ENCODE peak calls at places on chromosome 1, in eight cellular contexts. One of them, this sample, is unnamed.
A peak's percentile ranks its signal among the peaks of the same experiment; 100 is the strongest.

GRCh38 chr1:112929979-112930378 is 26.0 kb downstream of the SLC16A1 start:
- DNase-seq in neural progenitor cell: no peak
- DNase-seq in uterus: no peak
- DNase-seq in spleen: no peak
- DNase-seq in HCT116: no peak
- DNase-seq in endothelial cell of umbilical vein: no peak
- DNase-seq in BE2C: no peak
- DNase-seq in left ventricle myocardium inferior: no peak
- DNase-seq in this sample: no peak

GRCh38 chr1:31750858-31751638 is 13.1 kb downstream of the ADGRB2 start:
- DNase-seq in neural progenitor cell: no peak
- DNase-seq in uterus: no peak
- DNase-seq in spleen: peak; percentile 85
- DNase-seq in HCT116: no peak
- DNase-seq in endothelial cell of umbilical vein: no peak
- DNase-seq in BE2C: no peak
- DNase-seq in left ventricle myocardium inferior: no peak
- DNase-seq in this sample: no peak

GRCh38 chr1:171740987-171741871 is 636 bp downstream of the VAMP4 start:
- DNase-seq in neural progenitor cell: peak; percentile 42
- DNase-seq in uterus: peak; percentile 44
- DNase-seq in spleen: no peak
- DNase-seq in HCT116: no peak
- DNase-seq in endothelial cell of umbilical vein: peak; percentile 51
- DNase-seq in BE2C: peak; percentile 21
- DNase-seq in left ventricle myocardium inferior: peak; percentile 25
- DNase-seq in this sample: no peak

GRCh38 chr1:232201024-232201423 is 428.9 kb downstream of the SIPA1L2 start:
- DNase-seq in neural progenitor cell: no peak
- DNase-seq in uterus: no peak
- DNase-seq in spleen: no peak
- DNase-seq in HCT116: no peak
- DNase-seq in endothelial cell of umbilical vein: no peak
- DNase-seq in BE2C: no peak
- DNase-seq in left ventricle myocardium inferior: no peak
- DNase-seq in this sample: no peak

GRCh38 chr1:173409613-173410012 is 67.5 kb upstream of the PRDX6 start:
- DNase-seq in neural progenitor cell: no peak
- DNase-seq in uterus: no peak
- DNase-seq in spleen: peak; percentile 83
- DNase-seq in HCT116: no peak
- DNase-seq in endothelial cell of umbilical vein: peak; percentile 64
- DNase-seq in BE2C: no peak
- DNase-seq in left ventricle myocardium inferior: peak; percentile 44
- DNase-seq in this sample: no peak

GRCh38 chr1:117673405-117673804 is 67.6 kb downstream of the TENT5C start:
- DNase-seq in neural progenitor cell: no peak
- DNase-seq in uterus: no peak
- DNase-seq in spleen: no peak
- DNase-seq in HCT116: no peak
- DNase-seq in endothelial cell of umbilical vein: no peak
- DNase-seq in BE2C: no peak
- DNase-seq in left ventricle myocardium inferior: no peak
- DNase-seq in this sample: no peak

GRCh38 chr1:200250469-200250868 is 159.4 kb downstream of the ZNF281 start:
- DNase-seq in neural progenitor cell: no peak
- DNase-seq in uterus: no peak
- DNase-seq in spleen: no peak
- DNase-seq in HCT116: no peak
- DNase-seq in endothelial cell of umbilical vein: no peak
- DNase-seq in BE2C: no peak
- DNase-seq in left ventricle myocardium inferior: no peak
- DNase-seq in this sample: no peak

GRCh38 chr1:200090252-200091159 is 63.0 kb downstream of the NR5A2 start:
- DNase-seq in neural progenitor cell: peak; percentile 26
- DNase-seq in uterus: no peak
- DNase-seq in spleen: no peak
- DNase-seq in HCT116: no peak
- DNase-seq in endothelial cell of umbilical vein: peak; percentile 83
- DNase-seq in BE2C: no peak
- DNase-seq in left ventricle myocardium inferior: no peak
- DNase-seq in this sample: no peak

GRCh38 chr1:110085666-110086065 is 15.2 kb upstream of the ALX3 start:
- DNase-seq in neural progenitor cell: peak; percentile 44
- DNase-seq in uterus: no peak
- DNase-seq in spleen: no peak
- DNase-seq in HCT116: no peak
- DNase-seq in endothelial cell of umbilical vein: no peak
- DNase-seq in BE2C: no peak
- DNase-seq in left ventricle myocardium inferior: no peak
- DNase-seq in this sample: no peak

GRCh38 chr1:194159941-194160340 is 973.5 kb upstream of the B3GALT2 start:
- DNase-seq in neural progenitor cell: no peak
- DNase-seq in uterus: no peak
- DNase-seq in spleen: no peak
- DNase-seq in HCT116: peak; percentile 8
- DNase-seq in endothelial cell of umbilical vein: peak; percentile 1
- DNase-seq in BE2C: no peak
- DNase-seq in left ventricle myocardium inferior: no peak
- DNase-seq in this sample: no peak

GRCh38 chr1:20962576-20963258 is 175.6 kb upstream of the HP1BP3 start:
- DNase-seq in neural progenitor cell: no peak
- DNase-seq in uterus: no peak
- DNase-seq in spleen: no peak
- DNase-seq in HCT116: no peak
- DNase-seq in endothelial cell of umbilical vein: no peak
- DNase-seq in BE2C: no peak
- DNase-seq in left ventricle myocardium inferior: no peak
- DNase-seq in this sample: no peak

GRCh38 chr1:155166006-155166372 is 7.1 kb downstream of the KRTCAP2 start:
- DNase-seq in neural progenitor cell: peak; percentile 69
- DNase-seq in uterus: no peak
- DNase-seq in spleen: peak; percentile 45
- DNase-seq in HCT116: no peak
- DNase-seq in endothelial cell of umbilical vein: no peak
- DNase-seq in BE2C: no peak
- DNase-seq in left ventricle myocardium inferior: no peak
- DNase-seq in this sample: no peak

GRCh38 chr1:248045209-248045608 is 1.4 kb upstream of the OR2L3 start:
- DNase-seq in neural progenitor cell: no peak
- DNase-seq in uterus: no peak
- DNase-seq in spleen: no peak
- DNase-seq in HCT116: no peak
- DNase-seq in endothelial cell of umbilical vein: no peak
- DNase-seq in BE2C: no peak
- DNase-seq in left ventricle myocardium inferior: no peak
- DNase-seq in this sample: no peak
- H3K9me3 ChIP-seq in neural progenitor cell: peaks cover 23% of the 10 kb centered on the region
- H3K9me3 ChIP-seq in uterus: no peaks in the 10 kb centered on the region
- H3K9me3 ChIP-seq in spleen: peaks cover 12% of the 10 kb centered on the region
- H3K9me3 ChIP-seq in HCT116: peaks cover 12% of the 10 kb centered on the region
- H3K9me3 ChIP-seq in endothelial cell of umbilical vein: peaks cover 5% of the 10 kb centered on the region
- H3K9me3 ChIP-seq in BE2C: no peaks in the 10 kb centered on the region
- H3K9me3 ChIP-seq in left ventricle myocardium inferior: peaks cover 35% of the 10 kb centered on the region
- H3K9me3 ChIP-seq in this sample: peaks cover 3% of the 10 kb centered on the region

DNA sequence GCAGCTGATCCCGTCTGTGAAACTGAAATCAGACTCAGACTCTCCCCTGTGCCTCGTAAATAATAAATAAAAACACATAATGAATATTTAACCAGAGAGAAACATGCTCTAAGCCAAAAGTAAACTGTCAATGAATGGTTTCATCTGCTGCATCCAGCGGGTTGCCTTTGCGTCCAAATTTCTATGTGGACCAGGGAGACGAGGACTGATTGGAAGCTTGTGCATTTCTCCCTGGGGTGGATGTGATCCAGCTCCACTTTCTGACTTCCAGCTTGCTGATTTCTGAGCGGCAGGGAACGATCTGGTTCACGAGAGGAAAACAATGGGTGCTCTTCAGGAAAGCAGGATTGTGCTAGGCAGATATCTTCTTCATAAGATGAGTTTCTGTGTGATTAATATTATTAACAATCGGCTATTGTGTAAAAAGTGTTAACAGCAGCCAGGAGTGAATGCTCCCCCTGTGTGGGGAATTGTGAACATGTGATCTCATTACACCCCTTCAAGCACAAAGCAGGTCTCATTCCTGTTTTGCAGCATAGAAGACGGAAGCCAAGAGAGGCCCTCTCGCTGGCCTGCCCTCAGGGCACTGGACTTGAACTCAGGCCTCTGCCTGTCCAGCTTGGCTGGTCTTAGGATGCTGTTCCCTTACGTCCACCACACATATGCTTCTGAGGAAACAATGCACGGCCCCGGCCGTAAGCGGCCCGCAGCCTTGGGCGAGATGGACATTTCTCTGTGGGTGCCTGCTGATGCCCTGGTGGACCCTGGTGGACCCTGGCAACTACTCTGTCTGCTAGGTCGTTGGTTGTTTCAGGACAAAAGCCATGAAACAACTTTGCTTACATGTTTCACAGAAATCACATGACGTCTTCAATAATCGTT is 183.3 kb upstream of the C1orf174 start:
- DNase-seq in neural progenitor cell: no peak
- DNase-seq in uterus: no peak
- DNase-seq in spleen: peak; percentile 47
- DNase-seq in HCT116: no peak
- DNase-seq in endothelial cell of umbilical vein: no peak
- DNase-seq in BE2C: no peak
- DNase-seq in left ventricle myocardium inferior: no peak
- DNase-seq in this sample: no peak
- H3K9me3 ChIP-seq in neural progenitor cell: no peaks in the 10 kb centered on the region
- H3K9me3 ChIP-seq in uterus: no peaks in the 10 kb centered on the region
- H3K9me3 ChIP-seq in spleen: no peaks in the 10 kb centered on the region
- H3K9me3 ChIP-seq in HCT116: no peaks in the 10 kb centered on the region
- H3K9me3 ChIP-seq in endothelial cell of umbilical vein: peaks cover 3% of the 10 kb centered on the region
- H3K9me3 ChIP-seq in BE2C: no peaks in the 10 kb centered on the region
- H3K9me3 ChIP-seq in left ventricle myocardium inferior: no peaks in the 10 kb centered on the region
- H3K9me3 ChIP-seq in this sample: no peaks in the 10 kb centered on the region

GRCh38 chr1:190303501-190303900 is 174.2 kb downstream of the BRINP3 start:
- DNase-seq in neural progenitor cell: no peak
- DNase-seq in uterus: no peak
- DNase-seq in spleen: no peak
- DNase-seq in HCT116: no peak
- DNase-seq in endothelial cell of umbilical vein: no peak
- DNase-seq in BE2C: no peak
- DNase-seq in left ventricle myocardium inferior: no peak
- DNase-seq in this sample: no peak
- H3K9me3 ChIP-seq in neural progenitor cell: no peaks in the 10 kb centered on the region
- H3K9me3 ChIP-seq in uterus: no peaks in the 10 kb centered on the region
- H3K9me3 ChIP-seq in spleen: no peaks in the 10 kb centered on the region
- H3K9me3 ChIP-seq in HCT116: no peaks in the 10 kb centered on the region
- H3K9me3 ChIP-seq in endothelial cell of umbilical vein: no peaks in the 10 kb centered on the region
- H3K9me3 ChIP-seq in BE2C: no peaks in the 10 kb centered on the region
- H3K9me3 ChIP-seq in left ventricle myocardium inferior: no peaks in the 10 kb centered on the region
- H3K9me3 ChIP-seq in this sample: no peaks in the 10 kb centered on the region

GRCh38 chr1:11504599-11504998 is 25.6 kb downstream of the DISP3 start:
- DNase-seq in neural progenitor cell: no peak
- DNase-seq in uterus: no peak
- DNase-seq in spleen: no peak
- DNase-seq in HCT116: no peak
- DNase-seq in endothelial cell of umbilical vein: no peak
- DNase-seq in BE2C: no peak
- DNase-seq in left ventricle myocardium inferior: no peak
- DNase-seq in this sample: no peak
- H3K9me3 ChIP-seq in neural progenitor cell: peaks cover 12% of the 10 kb centered on the region
- H3K9me3 ChIP-seq in uterus: no peaks in the 10 kb centered on the region
- H3K9me3 ChIP-seq in spleen: peaks cover 64% of the 10 kb centered on the region
- H3K9me3 ChIP-seq in HCT116: peaks cover 14% of the 10 kb centered on the region
- H3K9me3 ChIP-seq in endothelial cell of umbilical vein: no peaks in the 10 kb centered on the region
- H3K9me3 ChIP-seq in BE2C: no peaks in the 10 kb centered on the region
- H3K9me3 ChIP-seq in left ventricle myocardium inferior: peaks cover 51% of the 10 kb centered on the region
- H3K9me3 ChIP-seq in this sample: no peaks in the 10 kb centered on the region

DNA sequence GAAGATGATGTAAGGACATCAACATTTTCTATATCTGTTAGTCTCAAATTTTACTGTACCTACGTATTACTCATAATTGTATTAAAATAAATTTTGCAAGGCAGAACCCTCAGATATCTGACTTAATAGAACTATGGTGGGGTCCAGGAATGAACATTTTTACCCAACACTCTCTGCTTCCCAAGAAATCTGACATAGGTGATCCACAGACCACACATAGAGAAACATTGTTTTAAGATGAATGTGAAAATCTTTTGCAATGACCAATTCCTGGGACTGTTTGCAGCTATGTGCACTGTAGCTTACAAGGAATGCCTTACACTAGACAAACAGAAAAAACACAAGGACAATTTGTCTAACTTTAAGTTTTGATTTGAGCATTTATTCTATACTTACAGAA is 645.6 kb upstream of the ADGRL2 start:
- DNase-seq in neural progenitor cell: no peak
- DNase-seq in uterus: no peak
- DNase-seq in spleen: no peak
- DNase-seq in HCT116: no peak
- DNase-seq in endothelial cell of umbilical vein: no peak
- DNase-seq in BE2C: no peak
- DNase-seq in left ventricle myocardium inferior: no peak
- DNase-seq in this sample: no peak
- H3K9me3 ChIP-seq in neural progenitor cell: no peaks in the 10 kb centered on the region
- H3K9me3 ChIP-seq in uterus: no peaks in the 10 kb centered on the region
- H3K9me3 ChIP-seq in spleen: no peaks in the 10 kb centered on the region
- H3K9me3 ChIP-seq in HCT116: no peaks in the 10 kb centered on the region
- H3K9me3 ChIP-seq in endothelial cell of umbilical vein: no peaks in the 10 kb centered on the region
- H3K9me3 ChIP-seq in BE2C: no peaks in the 10 kb centered on the region
- H3K9me3 ChIP-seq in left ventricle myocardium inferior: no peaks in the 10 kb centered on the region
- H3K9me3 ChIP-seq in this sample: no peaks in the 10 kb centered on the region